ENCODE peak calls at places on chromosomes 5 and 9, in five cellular contexts. One of them, this sample, is unnamed.

GRCh38 chr5:131814990-131815389 is 18.2 kb upstream of the FNIP1 start:
- DNase-seq in breast epithelium: no peak
- DNase-seq in stomach: no peak
- DNase-seq in fibroblast of lung: peak; percentile 86
- DNase-seq in heart right ventricle: no peak
- DNase-seq in this sample: no peak

GRCh38 chr5:135269828-135270545 is 129.0 kb downstream of the MACROH2A1 start:
- DNase-seq in breast epithelium: no peak
- DNase-seq in stomach: no peak
- DNase-seq in heart right ventricle: no peak
- DNase-seq in fibroblast of lung: peak; percentile 81
- DNase-seq in this sample: no peak

GRCh38 chr9:29691758-29692407 is 2118.6 kb upstream of the C9orf72 start:
- DNase-seq in stomach: no peak
- DNase-seq in heart right ventricle: no peak
- DNase-seq in breast epithelium: no peak
- DNase-seq in fibroblast of lung: peak; percentile 2
- DNase-seq in this sample: no peak

GRCh38 chr5:125198270-125198974 is 452.0 kb upstream of the ZNF608 start:
- DNase-seq in fibroblast of lung: peak; percentile 71
- DNase-seq in breast epithelium: peak; percentile 69
- DNase-seq in heart right ventricle: peak; percentile 51
- DNase-seq in stomach: peak; percentile 80
- DNase-seq in this sample: peak; percentile 85

GRCh38 chr9:131473198-131473885 is 29.4 kb upstream of the POMT1 start:
- DNase-seq in fibroblast of lung: no peak
- DNase-seq in breast epithelium: peak; percentile 25
- DNase-seq in heart right ventricle: no peak
- DNase-seq in stomach: no peak
- DNase-seq in this sample: no peak

GRCh38 chr5:81698806-81699205 is 52.1 kb downstream of the SSBP2 start:
- DNase-seq in fibroblast of lung: peak; percentile 23
- DNase-seq in heart right ventricle: no peak
- DNase-seq in stomach: no peak
- DNase-seq in breast epithelium: no peak
- DNase-seq in this sample: no peak

GRCh38 chr5:68049053-68049713 is 166.4 kb upstream of the PIK3R1 start:
- DNase-seq in breast epithelium: no peak
- DNase-seq in heart right ventricle: no peak
- DNase-seq in fibroblast of lung: peak; percentile 25
- DNase-seq in stomach: no peak
- DNase-seq in this sample: no peak

GRCh38 chr5:55102345-55102744 is at the start of gene GZMA:
- DNase-seq in fibroblast of lung: no peak
- DNase-seq in heart right ventricle: no peak
- DNase-seq in stomach: no peak
- DNase-seq in breast epithelium: no peak
- DNase-seq in this sample: no peak

GRCh38 chr9:121876658-121877271 is 216.3 kb downstream of the TTLL11 start:
- DNase-seq in heart right ventricle: peak; percentile 35
- DNase-seq in fibroblast of lung: peak; percentile 88
- DNase-seq in breast epithelium: no peak
- DNase-seq in stomach: no peak
- DNase-seq in this sample: no peak

GRCh38 chr5:132363431-132364112 is 5.9 kb upstream of the SLC22A5 start:
- DNase-seq in breast epithelium: no peak
- DNase-seq in fibroblast of lung: peak; percentile 94
- DNase-seq in stomach: no peak
- DNase-seq in heart right ventricle: no peak
- DNase-seq in this sample: peak; percentile 84

GRCh38 chr5:105544300-105544699 is 1981.7 kb upstream of the NUDT12 start:
- DNase-seq in stomach: no peak
- DNase-seq in breast epithelium: no peak
- DNase-seq in fibroblast of lung: no peak
- DNase-seq in heart right ventricle: no peak
- DNase-seq in this sample: no peak

GRCh38 chr9:95010431-95010838 is 283.9 kb downstream of the AOPEP start:
- DNase-seq in breast epithelium: no peak
- DNase-seq in fibroblast of lung: no peak
- DNase-seq in stomach: no peak
- DNase-seq in heart right ventricle: no peak
- DNase-seq in this sample: no peak

GRCh38 chr9:94281101-94281500 is 22.0 kb downstream of the ZNF169 start:
- DNase-seq in breast epithelium: no peak
- DNase-seq in fibroblast of lung: no peak
- DNase-seq in stomach: no peak
- DNase-seq in heart right ventricle: no peak
- DNase-seq in this sample: no peak

GRCh38 chr5:28810751-28811136 is 1772.4 kb upstream of the CDH9 start:
- DNase-seq in fibroblast of lung: no peak
- DNase-seq in heart right ventricle: no peak
- DNase-seq in stomach: no peak
- DNase-seq in breast epithelium: no peak
- DNase-seq in this sample: no peak

GRCh38 chr5:134965271-134965825 is 2.4 kb upstream of the CATSPER3 start:
- DNase-seq in fibroblast of lung: no peak
- DNase-seq in breast epithelium: no peak
- DNase-seq in heart right ventricle: no peak
- DNase-seq in stomach: no peak
- DNase-seq in this sample: no peak

GRCh38 chr5:176497852-176498251 is 39.4 kb downstream of the RNF44 start:
- DNase-seq in fibroblast of lung: peak; percentile 26
- DNase-seq in breast epithelium: no peak
- DNase-seq in heart right ventricle: no peak
- DNase-seq in stomach: no peak
- DNase-seq in this sample: no peak

GRCh38 chr5:164578401-164578800 is 1073.0 kb downstream of the MAT2B start:
- DNase-seq in heart right ventricle: no peak
- DNase-seq in stomach: no peak
- DNase-seq in fibroblast of lung: no peak
- DNase-seq in breast epithelium: no peak
- DNase-seq in this sample: no peak

GRCh38 chr5:172163346-172163745 is 24.7 kb downstream of the STK10 start:
- DNase-seq in stomach: no peak
- DNase-seq in breast epithelium: no peak
- DNase-seq in heart right ventricle: peak; percentile 54
- DNase-seq in fibroblast of lung: peak; percentile 34
- DNase-seq in this sample: peak; percentile 74

GRCh38 chr9:13478235-13478634 is 198.7 kb upstream of the MPDZ start:
- DNase-seq in breast epithelium: no peak
- DNase-seq in fibroblast of lung: peak; percentile 88
- DNase-seq in heart right ventricle: no peak
- DNase-seq in stomach: no peak
- DNase-seq in this sample: no peak

GRCh38 chr9:109914280-109915027 is 134.5 kb downstream of the PALM2AKAP2 start:
- DNase-seq in fibroblast of lung: peak; percentile 96
- DNase-seq in breast epithelium: no peak
- DNase-seq in heart right ventricle: no peak
- DNase-seq in stomach: no peak
- DNase-seq in this sample: no peak

GRCh38 chr5:77301447-77301878 is 91.0 kb downstream of the PDE8B start:
- DNase-seq in heart right ventricle: no peak
- DNase-seq in stomach: no peak
- DNase-seq in fibroblast of lung: peak; percentile 47
- DNase-seq in breast epithelium: no peak
- DNase-seq in this sample: no peak

GRCh38 chr9:71725590-71726338 is 42.5 kb downstream of the CEMIP2 start:
- DNase-seq in fibroblast of lung: peak; percentile 92
- DNase-seq in heart right ventricle: no peak
- DNase-seq in breast epithelium: no peak
- DNase-seq in stomach: no peak
- DNase-seq in this sample: no peak

GRCh38 chr5:112734597-112734996 is 3.1 kb upstream of the APC start:
- DNase-seq in heart right ventricle: no peak
- DNase-seq in fibroblast of lung: no peak
- DNase-seq in breast epithelium: no peak
- DNase-seq in stomach: no peak
- DNase-seq in this sample: no peak

GRCh38 chr5:112737088-112737471 is 605 bp upstream of the APC start:
- DNase-seq in fibroblast of lung: no peak
- DNase-seq in heart right ventricle: no peak
- DNase-seq in breast epithelium: no peak
- DNase-seq in stomach: no peak
- DNase-seq in this sample: no peak

GRCh38 chr5:112729630-112730029 is 8.1 kb upstream of the APC start:
- DNase-seq in heart right ventricle: no peak
- DNase-seq in stomach: no peak
- DNase-seq in breast epithelium: no peak
- DNase-seq in fibroblast of lung: no peak
- DNase-seq in this sample: no peak

GRCh38 chr5:112735702-112736101 is 2.0 kb upstream of the APC start:
- DNase-seq in fibroblast of lung: peak; percentile 71
- DNase-seq in breast epithelium: no peak
- DNase-seq in stomach: no peak
- DNase-seq in heart right ventricle: no peak
- DNase-seq in this sample: no peak

DNA sequence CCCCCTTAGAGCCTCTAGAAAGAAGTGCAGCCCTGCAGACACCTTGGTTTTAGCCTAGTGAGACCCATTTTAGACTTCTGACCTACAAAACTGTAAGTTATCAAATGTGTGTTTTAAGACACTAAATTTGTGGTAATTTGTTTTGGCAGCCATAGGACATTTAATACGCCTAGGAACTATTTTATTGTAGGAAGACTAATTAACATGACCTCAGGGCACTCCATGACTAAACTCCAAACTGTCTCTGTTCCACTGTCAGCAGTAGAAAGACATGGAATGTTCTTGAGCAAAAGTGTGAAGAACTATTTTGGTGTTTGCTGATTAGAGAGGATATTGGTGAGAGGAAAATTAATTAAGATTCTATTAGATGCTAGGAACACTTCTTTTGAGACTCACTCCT is 4.1 kb upstream of the APC start:
- DNase-seq in heart right ventricle: no peak
- DNase-seq in breast epithelium: no peak
- DNase-seq in fibroblast of lung: no peak
- DNase-seq in stomach: no peak
- DNase-seq in this sample: no peak
- H3K4me1 ChIP-seq in heart right ventricle: peaks cover 14% of the 10 kb centered on the region
- H3K4me1 ChIP-seq in breast epithelium: no peaks in the 10 kb centered on the region
- H3K4me1 ChIP-seq in fibroblast of lung: peaks cover 7% of the 10 kb centered on the region
- H3K4me1 ChIP-seq in stomach: peaks cover 33% of the 10 kb centered on the region
- H3K4me1 ChIP-seq in this sample: no peaks in the 10 kb centered on the region

GRCh38 chr9:89309166-89309565 is 1.8 kb upstream of the CKS2 start:
- DNase-seq in heart right ventricle: no peak
- DNase-seq in fibroblast of lung: no peak
- DNase-seq in stomach: no peak
- DNase-seq in breast epithelium: no peak
- DNase-seq in this sample: no peak
- H3K27ac ChIP-seq in heart right ventricle: peak overlapping the region; percentile 99
- H3K27ac ChIP-seq in fibroblast of lung: no peak overlapping the region
- H3K27ac ChIP-seq in stomach: no peak overlapping the region
- H3K27ac ChIP-seq in breast epithelium: no peak overlapping the region
- H3K27ac ChIP-seq in this sample: peak overlapping the region; percentile 100

DNA sequence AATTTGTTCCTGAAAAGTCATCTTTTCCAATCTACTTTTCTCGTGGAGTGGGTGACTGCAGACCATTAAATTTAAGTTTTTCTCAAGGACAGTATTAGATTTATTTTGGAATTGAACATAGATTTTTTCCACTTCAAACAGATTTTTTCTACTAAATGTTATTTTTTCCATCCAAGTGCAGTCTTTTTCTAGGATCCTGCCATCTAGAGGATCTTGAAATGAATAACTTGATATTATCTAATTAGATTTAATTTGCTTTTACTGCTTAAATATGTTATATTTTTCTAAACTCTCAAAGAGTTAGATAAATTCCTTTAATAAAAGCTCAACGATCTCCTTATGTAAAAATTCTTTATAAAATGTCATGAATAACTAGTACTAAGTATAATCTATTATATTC is 136.9 kb upstream of the PRR16 start:
- DNase-seq in heart right ventricle: no peak
- DNase-seq in stomach: no peak
- DNase-seq in breast epithelium: no peak
- DNase-seq in fibroblast of lung: peak; percentile 6
- DNase-seq in this sample: no peak
- TF ChIP-seq CTCF in heart right ventricle: no peak
- TF ChIP-seq CTCF in stomach: no peak
- TF ChIP-seq CTCF in breast epithelium: no peak
- TF ChIP-seq CTCF in fibroblast of lung: no peak
- TF ChIP-seq CTCF in this sample: no peak

DNA sequence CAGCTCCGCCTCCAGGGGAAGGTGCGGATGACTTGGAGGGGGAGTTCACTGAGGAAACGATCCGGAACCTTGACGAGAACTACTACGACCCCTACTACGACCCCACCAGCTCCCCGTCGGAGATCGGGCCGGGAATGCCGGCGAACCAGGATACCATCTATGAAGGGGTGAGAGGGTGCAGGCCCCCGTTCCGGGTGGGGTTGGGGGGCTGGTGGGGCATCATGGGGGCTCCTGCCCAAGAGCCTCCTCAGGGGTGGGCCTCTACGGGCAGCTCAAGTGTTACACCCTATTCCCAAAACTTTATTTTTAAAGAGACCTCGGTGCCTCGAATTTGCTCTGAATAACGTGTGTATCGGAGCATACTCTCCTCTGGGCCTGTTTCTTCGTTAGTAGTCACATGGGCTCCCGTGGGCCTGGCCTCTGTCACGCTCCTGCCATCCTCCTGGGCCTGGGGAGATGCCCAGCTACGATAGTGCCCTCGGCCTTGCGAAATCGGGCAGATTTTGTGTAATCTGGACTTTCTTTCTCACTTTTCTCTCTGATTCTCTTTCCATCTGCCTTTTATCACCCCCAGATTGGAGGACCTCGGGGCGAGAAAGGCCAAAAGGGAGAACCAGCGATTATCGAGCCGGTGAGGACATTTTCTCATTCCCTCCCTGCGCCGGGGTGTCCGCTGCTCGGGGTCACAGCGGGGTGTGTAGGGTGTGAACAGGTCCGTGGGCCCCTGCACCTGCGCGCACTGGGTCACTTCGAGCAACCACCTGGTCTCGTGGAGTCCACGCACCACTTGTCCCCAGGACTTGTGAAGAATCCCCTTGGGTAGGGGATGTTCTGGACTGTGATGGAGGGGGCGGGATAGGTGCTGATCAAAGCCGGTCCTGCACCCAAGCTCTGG is 90.1 kb downstream of the COL5A1 start:
- DNase-seq in heart right ventricle: no peak
- DNase-seq in breast epithelium: no peak
- DNase-seq in stomach: no peak
- DNase-seq in fibroblast of lung: no peak
- DNase-seq in this sample: no peak
- H3K4me1 ChIP-seq in heart right ventricle: peaks cover 51% of the 10 kb centered on the region
- H3K4me1 ChIP-seq in breast epithelium: no peaks in the 10 kb centered on the region
- H3K4me1 ChIP-seq in stomach: peaks cover 70% of the 10 kb centered on the region
- H3K4me1 ChIP-seq in fibroblast of lung: peaks cover 20% of the 10 kb centered on the region
- H3K4me1 ChIP-seq in this sample: no peaks in the 10 kb centered on the region

DNA sequence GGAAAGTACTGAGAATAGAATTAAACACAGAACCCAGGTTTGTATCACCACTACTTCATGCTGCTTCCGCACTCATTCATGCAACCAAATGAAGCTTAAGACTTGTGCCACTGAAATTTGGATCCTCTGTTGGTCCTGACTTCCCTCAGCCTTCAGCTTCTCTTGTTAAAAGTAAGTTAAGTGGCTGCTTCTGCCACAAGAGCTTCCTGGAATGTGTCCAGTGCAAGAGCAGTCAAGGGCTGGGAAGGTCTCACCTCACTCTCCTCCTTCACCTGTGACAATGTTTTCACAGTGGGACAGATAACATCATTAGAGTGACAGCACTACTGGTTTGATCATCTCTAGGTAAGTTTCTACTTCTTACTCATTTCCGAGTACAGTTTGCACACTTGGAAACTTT is 7.9 kb downstream of the SNCAIP start:
- DNase-seq in breast epithelium: no peak
- DNase-seq in heart right ventricle: no peak
- DNase-seq in stomach: no peak
- DNase-seq in fibroblast of lung: no peak
- DNase-seq in this sample: no peak
- H3K27ac ChIP-seq in breast epithelium: no peak overlapping the region
- H3K27ac ChIP-seq in heart right ventricle: no peak overlapping the region
- H3K27ac ChIP-seq in stomach: no peak overlapping the region
- H3K27ac ChIP-seq in fibroblast of lung: no peak overlapping the region
- H3K27ac ChIP-seq in this sample: no peak overlapping the region

This sample was measured in right atrium auricular region.